ENCODE peak calls at places on chromosomes 5 and 9, in six cellular contexts. One of them, this sample, is unnamed.

GRCh38 chr5:14036514-14036913 is 92.0 kb upstream of the DNAH5 start:
- DNase-seq in cardiac fibroblast: no peak
- DNase-seq in retinal pigment epithelial cell: no peak
- DNase-seq in CD8-positive, alpha-beta T cell: no peak
- DNase-seq in OCI-LY7: no peak
- DNase-seq in cardiac muscle cell: no peak
- DNase-seq in this sample: no peak

GRCh38 chr9:6549106-6549505 is 96.4 kb downstream of the GLDC start:
- DNase-seq in retinal pigment epithelial cell: no peak
- DNase-seq in cardiac fibroblast: no peak
- DNase-seq in cardiac muscle cell: no peak
- DNase-seq in CD8-positive, alpha-beta T cell: no peak
- DNase-seq in OCI-LY7: no peak
- DNase-seq in this sample: no peak

GRCh38 chr9:112900901-112901300 is 10.2 kb upstream of the SLC46A2 start:
- DNase-seq in cardiac fibroblast: no peak
- DNase-seq in retinal pigment epithelial cell: no peak
- DNase-seq in cardiac muscle cell: no peak
- DNase-seq in OCI-LY7: no peak
- DNase-seq in CD8-positive, alpha-beta T cell: no peak
- DNase-seq in this sample: no peak

GRCh38 chr5:61412344-61412743 is 80.3 kb downstream of the ZSWIM6 start:
- DNase-seq in cardiac muscle cell: no peak
- DNase-seq in retinal pigment epithelial cell: no peak
- DNase-seq in CD8-positive, alpha-beta T cell: no peak
- DNase-seq in cardiac fibroblast: no peak
- DNase-seq in OCI-LY7: no peak
- DNase-seq in this sample: no peak

GRCh38 chr5:76690704-76691469 is 25.0 kb upstream of the F2R start:
- DNase-seq in cardiac fibroblast: no peak
- DNase-seq in cardiac muscle cell: no peak
- DNase-seq in retinal pigment epithelial cell: peak
- DNase-seq in OCI-LY7: no peak
- DNase-seq in CD8-positive, alpha-beta T cell: no peak
- DNase-seq in this sample: no peak

GRCh38 chr9:75950983-75951382 is 60.5 kb downstream of the PCSK5 start:
- DNase-seq in cardiac muscle cell: no peak
- DNase-seq in OCI-LY7: no peak
- DNase-seq in CD8-positive, alpha-beta T cell: no peak
- DNase-seq in cardiac fibroblast: no peak
- DNase-seq in retinal pigment epithelial cell: no peak
- DNase-seq in this sample: no peak

GRCh38 chr9:133428579-133429215 is 6.5 kb downstream of the ADAMTS13 start:
- DNase-seq in retinal pigment epithelial cell: no peak
- DNase-seq in cardiac fibroblast: peak
- DNase-seq in OCI-LY7: no peak
- DNase-seq in CD8-positive, alpha-beta T cell: no peak
- DNase-seq in cardiac muscle cell: peak
- DNase-seq in this sample: no peak

GRCh38 chr5:82862247-82862646 is 214.9 kb downstream of the TMEM167A start:
- DNase-seq in OCI-LY7: no peak
- DNase-seq in CD8-positive, alpha-beta T cell: no peak
- DNase-seq in retinal pigment epithelial cell: no peak
- DNase-seq in cardiac fibroblast: no peak
- DNase-seq in cardiac muscle cell: no peak
- DNase-seq in this sample: no peak

GRCh38 chr5:175336781-175337180 is 107.2 kb downstream of the DRD1 start:
- DNase-seq in cardiac fibroblast: no peak
- DNase-seq in OCI-LY7: no peak
- DNase-seq in retinal pigment epithelial cell: no peak
- DNase-seq in cardiac muscle cell: peak
- DNase-seq in CD8-positive, alpha-beta T cell: no peak
- DNase-seq in this sample: no peak

GRCh38 chr9:109481747-109482325 is 16.3 kb downstream of the PTPN3 start:
- DNase-seq in retinal pigment epithelial cell: peak
- DNase-seq in OCI-LY7: no peak
- DNase-seq in cardiac muscle cell: no peak
- DNase-seq in cardiac fibroblast: no peak
- DNase-seq in CD8-positive, alpha-beta T cell: no peak
- DNase-seq in this sample: no peak

GRCh38 chr9:136412912-136413420 is 2.5 kb downstream of the PMPCA start:
- DNase-seq in OCI-LY7: no peak
- DNase-seq in cardiac muscle cell: no peak
- DNase-seq in retinal pigment epithelial cell: no peak
- DNase-seq in cardiac fibroblast: peak
- DNase-seq in CD8-positive, alpha-beta T cell: no peak
- DNase-seq in this sample: no peak

GRCh38 chr9:28423255-28423654 is 850.0 kb upstream of the C9orf72 start:
- DNase-seq in OCI-LY7: no peak
- DNase-seq in cardiac muscle cell: no peak
- DNase-seq in cardiac fibroblast: no peak
- DNase-seq in retinal pigment epithelial cell: no peak
- DNase-seq in CD8-positive, alpha-beta T cell: no peak
- DNase-seq in this sample: no peak

GRCh38 chr5:132300572-132301340 is 6.6 kb downstream of the SLC22A4 start:
- DNase-seq in CD8-positive, alpha-beta T cell: no peak
- DNase-seq in OCI-LY7: no peak
- DNase-seq in cardiac muscle cell: peak
- DNase-seq in retinal pigment epithelial cell: no peak
- DNase-seq in cardiac fibroblast: no peak
- DNase-seq in this sample: no peak

GRCh38 chr5:81513468-81513867 is 119.5 kb upstream of the ACOT12 start:
- DNase-seq in retinal pigment epithelial cell: no peak
- DNase-seq in CD8-positive, alpha-beta T cell: no peak
- DNase-seq in cardiac fibroblast: no peak
- DNase-seq in cardiac muscle cell: no peak
- DNase-seq in OCI-LY7: no peak
- DNase-seq in this sample: no peak

GRCh38 chr5:81517462-81517861 is 123.5 kb upstream of the ACOT12 start:
- DNase-seq in cardiac muscle cell: no peak
- DNase-seq in cardiac fibroblast: peak
- DNase-seq in OCI-LY7: no peak
- DNase-seq in retinal pigment epithelial cell: no peak
- DNase-seq in CD8-positive, alpha-beta T cell: no peak
- DNase-seq in this sample: no peak

GRCh38 chr5:81519217-81519905 is 125.4 kb upstream of the ACOT12 start:
- DNase-seq in CD8-positive, alpha-beta T cell: no peak
- DNase-seq in cardiac muscle cell: no peak
- DNase-seq in retinal pigment epithelial cell: no peak
- DNase-seq in cardiac fibroblast: no peak
- DNase-seq in OCI-LY7: peak
- DNase-seq in this sample: no peak

GRCh38 chr5:81513982-81514381 is 120.0 kb upstream of the ACOT12 start:
- DNase-seq in retinal pigment epithelial cell: no peak
- DNase-seq in cardiac fibroblast: peak
- DNase-seq in cardiac muscle cell: no peak
- DNase-seq in OCI-LY7: peak
- DNase-seq in CD8-positive, alpha-beta T cell: no peak
- DNase-seq in this sample: no peak
- TF ChIP-seq CTCF in retinal pigment epithelial cell: peak
- TF ChIP-seq CTCF in cardiac fibroblast: peak
- TF ChIP-seq CTCF in cardiac muscle cell: peak
- TF ChIP-seq CTCF in OCI-LY7: peak
- TF ChIP-seq CTCF in CD8-positive, alpha-beta T cell: peak
- TF ChIP-seq CTCF in this sample: peak

GRCh38 chr9:85339337-85339736 is 402.4 kb downstream of the AGTPBP1 start:
- DNase-seq in retinal pigment epithelial cell: no peak
- DNase-seq in CD8-positive, alpha-beta T cell: no peak
- DNase-seq in OCI-LY7: no peak
- DNase-seq in cardiac muscle cell: no peak
- DNase-seq in cardiac fibroblast: no peak
- DNase-seq in this sample: no peak
- TF ChIP-seq CTCF in retinal pigment epithelial cell: no peak
- TF ChIP-seq CTCF in CD8-positive, alpha-beta T cell: no peak
- TF ChIP-seq CTCF in OCI-LY7: no peak
- TF ChIP-seq CTCF in cardiac muscle cell: no peak
- TF ChIP-seq CTCF in cardiac fibroblast: no peak
- TF ChIP-seq CTCF in this sample: no peak

DNA sequence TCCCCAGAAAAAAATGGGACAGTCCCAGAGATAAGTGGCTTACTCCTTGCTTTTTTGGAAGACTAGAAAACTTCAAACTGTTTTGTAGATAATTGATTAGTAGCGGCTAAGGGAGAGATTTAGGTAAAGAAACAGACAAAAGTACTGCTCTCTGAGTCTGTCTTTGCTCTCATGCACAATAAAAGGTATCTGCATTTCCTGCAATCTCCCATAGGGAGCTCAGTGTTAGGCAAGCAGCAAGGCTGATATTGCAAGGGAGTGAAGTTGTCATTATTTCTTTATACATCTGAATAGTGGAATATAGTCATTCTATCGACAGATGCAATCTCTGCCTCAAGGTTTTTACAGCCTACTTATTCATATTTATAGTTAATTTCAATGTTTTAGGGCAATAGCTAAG is 54.9 kb upstream of the CAMK4 start:
- DNase-seq in CD8-positive, alpha-beta T cell: no peak
- DNase-seq in cardiac muscle cell: no peak
- DNase-seq in retinal pigment epithelial cell: no peak
- DNase-seq in OCI-LY7: no peak
- DNase-seq in cardiac fibroblast: no peak
- DNase-seq in this sample: no peak
- TF ChIP-seq CTCF in CD8-positive, alpha-beta T cell: no peak
- TF ChIP-seq CTCF in cardiac muscle cell: no peak
- TF ChIP-seq CTCF in retinal pigment epithelial cell: no peak
- TF ChIP-seq CTCF in OCI-LY7: no peak
- TF ChIP-seq CTCF in cardiac fibroblast: no peak
- TF ChIP-seq CTCF in this sample: no peak

GRCh38 chr5:142506046-142506445 is 179.8 kb downstream of the FGF1 start:
- DNase-seq in cardiac fibroblast: no peak
- DNase-seq in CD8-positive, alpha-beta T cell: no peak
- DNase-seq in retinal pigment epithelial cell: no peak
- DNase-seq in OCI-LY7: no peak
- DNase-seq in cardiac muscle cell: no peak
- DNase-seq in this sample: no peak
- TF ChIP-seq CTCF in cardiac fibroblast: no peak
- TF ChIP-seq CTCF in CD8-positive, alpha-beta T cell: no peak
- TF ChIP-seq CTCF in retinal pigment epithelial cell: no peak
- TF ChIP-seq CTCF in OCI-LY7: no peak
- TF ChIP-seq CTCF in cardiac muscle cell: no peak
- TF ChIP-seq CTCF in this sample: no peak

DNA sequence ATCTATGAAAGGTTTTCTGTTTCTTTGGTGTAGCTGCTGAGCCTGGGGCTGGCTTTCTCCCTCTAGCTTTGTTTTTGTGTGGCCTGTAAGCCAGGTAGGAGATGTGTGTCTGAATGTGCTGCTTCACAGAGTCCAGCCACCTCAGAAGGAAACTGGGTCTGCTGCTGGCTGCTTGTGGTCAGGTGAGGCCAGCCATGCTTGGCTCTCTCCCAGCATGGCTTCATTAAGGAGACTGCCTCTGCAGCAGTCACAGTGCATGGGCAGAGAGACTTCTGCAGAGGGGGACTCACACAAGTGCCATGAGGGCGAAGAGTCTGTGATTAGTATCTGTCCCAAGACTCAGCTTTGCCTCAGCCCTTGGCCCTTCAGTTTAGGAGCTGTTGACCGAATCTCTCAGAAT is 50.6 kb downstream of the MAN2A1 start:
- DNase-seq in CD8-positive, alpha-beta T cell: no peak
- DNase-seq in OCI-LY7: no peak
- DNase-seq in cardiac fibroblast: no peak
- DNase-seq in retinal pigment epithelial cell: peak
- DNase-seq in cardiac muscle cell: peak
- DNase-seq in this sample: no peak
- TF ChIP-seq CTCF in CD8-positive, alpha-beta T cell: no peak
- TF ChIP-seq CTCF in OCI-LY7: no peak
- TF ChIP-seq CTCF in cardiac fibroblast: no peak
- TF ChIP-seq CTCF in retinal pigment epithelial cell: no peak
- TF ChIP-seq CTCF in cardiac muscle cell: no peak
- TF ChIP-seq CTCF in this sample: no peak